ENCODE peak calls at places on chromosomes 16 and 17, in nine cellular contexts. One of them, this sample, is unnamed.

GRCh38 chr16:88195021-88195581 is 187.7 kb upstream of the ZNF469 start:
- DNase-seq in astrocyte of the spinal cord: no peak
- DNase-seq in tibial nerve: no peak
- DNase-seq in AG04450: no peak
- DNase-seq in AG09319: no peak
- DNase-seq in neural crest cell: no peak
- DNase-seq in heart right ventricle: no peak
- DNase-seq in colonic mucosa: no peak
- DNase-seq in psoas muscle: no peak
- DNase-seq in this sample: no peak

GRCh38 chr17:57761887-57762286 is 16.8 kb upstream of the CCDC182 start:
- DNase-seq in neural crest cell: no peak
- DNase-seq in heart right ventricle: no peak
- DNase-seq in psoas muscle: no peak
- DNase-seq in tibial nerve: no peak
- DNase-seq in AG09319: no peak
- DNase-seq in colonic mucosa: no peak
- DNase-seq in astrocyte of the spinal cord: no peak
- DNase-seq in AG04450: no peak
- DNase-seq in this sample: no peak

GRCh38 chr16:27195941-27196595 is 7.3 kb upstream of the KDM8 start:
- DNase-seq in colonic mucosa: no peak
- DNase-seq in AG09319: no peak
- DNase-seq in heart right ventricle: no peak
- DNase-seq in neural crest cell: no peak
- DNase-seq in AG04450: no peak
- DNase-seq in psoas muscle: no peak
- DNase-seq in tibial nerve: no peak
- DNase-seq in astrocyte of the spinal cord: no peak
- DNase-seq in this sample: no peak

GRCh38 chr16:88881090-88881580 is 14.7 kb upstream of the PABPN1L start:
- DNase-seq in heart right ventricle: no peak
- DNase-seq in AG04450: no peak
- DNase-seq in psoas muscle: no peak
- DNase-seq in tibial nerve: no peak
- DNase-seq in colonic mucosa: no peak
- DNase-seq in AG09319: no peak
- DNase-seq in neural crest cell: no peak
- DNase-seq in astrocyte of the spinal cord: no peak
- DNase-seq in this sample: no peak

GRCh38 chr17:80228477-80228876 is 8.2 kb downstream of the SLC26A11 start:
- DNase-seq in AG09319: no peak
- DNase-seq in tibial nerve: no peak
- DNase-seq in astrocyte of the spinal cord: no peak
- DNase-seq in colonic mucosa: no peak
- DNase-seq in psoas muscle: peak; percentile 28
- DNase-seq in AG04450: no peak
- DNase-seq in heart right ventricle: no peak
- DNase-seq in neural crest cell: no peak
- DNase-seq in this sample: no peak

GRCh38 chr16:24700549-24701392 is 28.7 kb upstream of the TNRC6A start:
- DNase-seq in tibial nerve: peak; percentile 95
- DNase-seq in astrocyte of the spinal cord: peak; percentile 98
- DNase-seq in heart right ventricle: peak; percentile 48
- DNase-seq in neural crest cell: no peak
- DNase-seq in AG09319: peak; percentile 94
- DNase-seq in colonic mucosa: peak; percentile 56
- DNase-seq in psoas muscle: peak; percentile 84
- DNase-seq in AG04450: peak; percentile 94
- DNase-seq in this sample: no peak

GRCh38 chr16:888901-889570 is 81.7 kb downstream of the LMF1 start:
- DNase-seq in astrocyte of the spinal cord: no peak
- DNase-seq in neural crest cell: no peak
- DNase-seq in AG09319: no peak
- DNase-seq in tibial nerve: no peak
- DNase-seq in heart right ventricle: peak; percentile 4
- DNase-seq in psoas muscle: peak; percentile 44
- DNase-seq in AG04450: no peak
- DNase-seq in colonic mucosa: no peak
- DNase-seq in this sample: no peak

GRCh38 chr16:13332713-13333255 is 431.4 kb downstream of the SHISA9 start:
- DNase-seq in AG04450: no peak
- DNase-seq in tibial nerve: no peak
- DNase-seq in psoas muscle: no peak
- DNase-seq in colonic mucosa: no peak
- DNase-seq in AG09319: no peak
- DNase-seq in neural crest cell: no peak
- DNase-seq in astrocyte of the spinal cord: no peak
- DNase-seq in heart right ventricle: no peak
- DNase-seq in this sample: no peak

GRCh38 chr17:65750678-65751077 is 189.2 kb upstream of the AXIN2 start:
- DNase-seq in AG09319: peak; percentile 77
- DNase-seq in heart right ventricle: peak; percentile 71
- DNase-seq in astrocyte of the spinal cord: peak; percentile 97
- DNase-seq in AG04450: peak; percentile 75
- DNase-seq in psoas muscle: peak; percentile 69
- DNase-seq in neural crest cell: no peak
- DNase-seq in tibial nerve: peak; percentile 27
- DNase-seq in colonic mucosa: peak; percentile 81
- DNase-seq in this sample: no peak

GRCh38 chr16:643050-643368 is 1.4 kb downstream of the MCRIP2 start:
- DNase-seq in AG04450: no peak
- DNase-seq in astrocyte of the spinal cord: no peak
- DNase-seq in heart right ventricle: no peak
- DNase-seq in neural crest cell: no peak
- DNase-seq in AG09319: no peak
- DNase-seq in psoas muscle: no peak
- DNase-seq in tibial nerve: no peak
- DNase-seq in colonic mucosa: no peak
- DNase-seq in this sample: no peak

GRCh38 chr17:48374650-48375230 is 55.3 kb downstream of the SKAP1 start:
- DNase-seq in heart right ventricle: no peak
- DNase-seq in colonic mucosa: peak; percentile 66
- DNase-seq in neural crest cell: no peak
- DNase-seq in psoas muscle: no peak
- DNase-seq in astrocyte of the spinal cord: no peak
- DNase-seq in tibial nerve: peak; percentile 12
- DNase-seq in AG04450: no peak
- DNase-seq in AG09319: no peak
- DNase-seq in this sample: peak; percentile 27

DNA sequence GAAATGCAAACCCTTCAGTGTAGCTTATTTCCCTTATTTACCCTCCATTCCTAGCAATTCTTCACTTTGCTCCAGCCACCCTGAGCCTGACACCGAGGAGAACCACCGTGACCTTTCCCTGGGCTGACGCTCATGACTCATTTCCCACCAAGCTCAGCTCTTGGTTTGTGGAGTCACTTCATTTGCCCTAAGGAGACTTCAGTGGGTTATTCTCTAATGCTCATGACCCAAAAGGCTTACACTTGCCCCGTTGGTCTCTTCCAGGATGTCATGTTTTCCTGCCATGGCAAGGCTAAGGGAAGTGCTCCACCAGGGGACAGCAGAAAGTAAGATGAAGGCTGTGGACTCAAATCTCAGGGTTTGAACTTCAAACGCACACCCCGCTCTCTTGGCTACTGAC is 161.0 kb downstream of the CBLN1 start:
- DNase-seq in astrocyte of the spinal cord: no peak
- DNase-seq in AG04450: no peak
- DNase-seq in heart right ventricle: no peak
- DNase-seq in neural crest cell: no peak
- DNase-seq in AG09319: no peak
- DNase-seq in psoas muscle: no peak
- DNase-seq in colonic mucosa: no peak
- DNase-seq in tibial nerve: no peak
- DNase-seq in this sample: no peak
- TF ChIP-seq CTCF in astrocyte of the spinal cord: no peak
- TF ChIP-seq CTCF in AG04450: no peak
- TF ChIP-seq CTCF in heart right ventricle: no peak
- TF ChIP-seq CTCF in neural crest cell: no peak
- TF ChIP-seq CTCF in AG09319: no peak
- TF ChIP-seq CTCF in psoas muscle: no peak
- TF ChIP-seq CTCF in colonic mucosa: no peak
- TF ChIP-seq CTCF in tibial nerve: no peak
- TF ChIP-seq CTCF in this sample: no peak

DNA sequence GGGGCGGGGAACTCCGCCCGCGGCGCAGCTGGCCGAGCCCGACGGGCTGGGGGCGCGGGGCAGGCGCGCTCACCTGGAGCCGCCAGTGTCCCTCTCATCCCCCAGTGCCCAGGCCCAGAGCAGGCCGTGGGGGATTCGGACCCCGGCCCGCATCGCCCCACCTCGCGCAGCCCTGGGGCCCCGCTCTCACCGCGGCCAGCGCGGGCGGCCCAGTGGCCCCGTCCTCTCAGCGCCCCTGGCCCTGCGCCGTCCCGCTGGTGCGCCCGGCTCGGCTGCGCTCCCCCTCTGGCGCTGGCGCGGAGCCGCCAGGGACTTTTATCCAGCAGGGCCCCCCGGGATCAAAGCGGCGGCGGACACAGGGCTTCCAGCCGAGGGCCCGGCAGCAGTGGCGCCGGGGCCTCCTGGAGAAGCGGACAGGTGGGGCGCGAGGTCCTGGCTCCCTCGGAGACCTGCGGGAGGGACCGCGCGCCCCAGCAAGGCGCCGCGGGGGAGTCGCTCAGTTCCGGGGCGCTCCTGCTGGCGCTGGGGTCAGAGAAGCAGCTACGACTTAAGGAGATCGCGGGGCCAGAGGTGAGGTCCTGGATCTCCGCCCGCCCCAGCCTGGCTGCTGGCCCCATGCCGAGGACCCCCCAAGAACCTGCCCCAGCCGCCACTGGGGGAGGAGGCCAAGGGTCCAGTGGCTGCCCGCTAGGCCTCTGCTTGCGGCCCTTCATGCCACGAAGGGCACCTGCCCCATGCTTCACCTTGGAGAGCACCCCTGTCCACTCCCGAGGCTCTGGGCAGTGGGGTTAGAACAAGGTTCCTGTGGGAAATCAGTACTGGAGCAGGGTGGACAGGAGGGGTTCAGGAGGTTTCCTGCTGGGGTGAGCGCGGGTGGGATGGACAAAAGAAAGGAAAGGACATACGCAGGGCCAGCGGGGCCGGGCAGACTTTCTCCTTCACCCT is 839 bp upstream of the NOTUM start:
- DNase-seq in AG09319: no peak
- DNase-seq in neural crest cell: no peak
- DNase-seq in heart right ventricle: no peak
- DNase-seq in tibial nerve: no peak
- DNase-seq in colonic mucosa: no peak
- DNase-seq in astrocyte of the spinal cord: no peak
- DNase-seq in AG04450: no peak
- DNase-seq in psoas muscle: peak; percentile 58
- DNase-seq in this sample: no peak
- TF ChIP-seq CTCF in AG09319: no peak
- TF ChIP-seq CTCF in neural crest cell: no peak
- TF ChIP-seq CTCF in heart right ventricle: no peak
- TF ChIP-seq CTCF in tibial nerve: no peak
- TF ChIP-seq CTCF in colonic mucosa: no peak
- TF ChIP-seq CTCF in astrocyte of the spinal cord: no peak
- TF ChIP-seq CTCF in AG04450: no peak
- TF ChIP-seq CTCF in psoas muscle: no peak
- TF ChIP-seq CTCF in this sample: no peak

DNA sequence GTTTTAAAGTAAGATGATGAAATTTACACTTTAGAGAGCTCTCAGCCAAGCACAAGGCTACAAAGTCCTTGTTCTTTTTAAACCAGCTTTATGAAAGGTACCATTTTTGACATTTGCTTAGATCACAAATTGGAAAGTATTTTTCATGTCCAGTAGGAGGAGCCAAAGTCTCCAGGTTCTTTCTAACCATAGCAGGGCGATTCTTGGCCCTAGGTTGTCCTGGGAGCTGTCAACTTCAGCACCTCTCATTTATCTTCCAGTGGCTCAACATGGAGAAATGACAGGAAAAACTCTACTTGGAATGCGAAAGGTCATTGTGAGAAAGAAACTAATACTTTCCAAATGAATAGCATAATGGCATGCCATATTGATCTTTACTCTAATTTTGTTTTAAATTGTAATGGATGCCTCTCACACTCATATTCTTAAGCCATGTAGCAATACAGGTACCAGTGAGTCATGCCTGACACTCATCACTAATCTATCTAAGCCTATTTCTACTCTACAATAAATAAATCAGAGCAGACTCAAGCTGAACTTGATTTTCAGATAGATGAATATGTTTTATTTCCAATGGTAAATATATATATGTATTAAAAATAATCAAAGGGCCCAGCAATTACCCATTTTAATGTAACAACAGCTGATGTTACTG is 919.1 kb upstream of the EEF2KMT start:
- DNase-seq in tibial nerve: no peak
- DNase-seq in psoas muscle: no peak
- DNase-seq in heart right ventricle: no peak
- DNase-seq in AG09319: no peak
- DNase-seq in AG04450: no peak
- DNase-seq in neural crest cell: no peak
- DNase-seq in colonic mucosa: no peak
- DNase-seq in astrocyte of the spinal cord: peak; percentile 36
- DNase-seq in this sample: no peak
- TF ChIP-seq CTCF in tibial nerve: no peak
- TF ChIP-seq CTCF in psoas muscle: no peak
- TF ChIP-seq CTCF in heart right ventricle: no peak
- TF ChIP-seq CTCF in AG09319: no peak
- TF ChIP-seq CTCF in AG04450: no peak
- TF ChIP-seq CTCF in neural crest cell: peak; percentile 75
- TF ChIP-seq CTCF in colonic mucosa: no peak
- TF ChIP-seq CTCF in astrocyte of the spinal cord: peak; percentile 47
- TF ChIP-seq CTCF in this sample: peak; percentile 27

GRCh38 chr17:63488851-63489250 is 12.0 kb downstream of the ACE start:
- DNase-seq in astrocyte of the spinal cord: no peak
- DNase-seq in psoas muscle: no peak
- DNase-seq in colonic mucosa: no peak
- DNase-seq in tibial nerve: no peak
- DNase-seq in AG04450: no peak
- DNase-seq in heart right ventricle: no peak
- DNase-seq in AG09319: no peak
- DNase-seq in neural crest cell: no peak
- DNase-seq in this sample: no peak

GRCh38 chr17:63491413-63491812 is 14.6 kb downstream of the ACE start:
- DNase-seq in AG04450: no peak
- DNase-seq in neural crest cell: no peak
- DNase-seq in astrocyte of the spinal cord: no peak
- DNase-seq in AG09319: no peak
- DNase-seq in tibial nerve: no peak
- DNase-seq in colonic mucosa: no peak
- DNase-seq in heart right ventricle: no peak
- DNase-seq in psoas muscle: no peak
- DNase-seq in this sample: no peak

GRCh38 chr17:63489291-63489690 is 12.4 kb downstream of the ACE start:
- DNase-seq in psoas muscle: no peak
- DNase-seq in colonic mucosa: no peak
- DNase-seq in AG09319: no peak
- DNase-seq in AG04450: no peak
- DNase-seq in neural crest cell: no peak
- DNase-seq in astrocyte of the spinal cord: no peak
- DNase-seq in tibial nerve: no peak
- DNase-seq in heart right ventricle: no peak
- DNase-seq in this sample: no peak

GRCh38 chr17:63490858-63491400 is 14.1 kb downstream of the ACE start:
- DNase-seq in heart right ventricle: no peak
- DNase-seq in colonic mucosa: no peak
- DNase-seq in tibial nerve: no peak
- DNase-seq in astrocyte of the spinal cord: no peak
- DNase-seq in AG09319: no peak
- DNase-seq in AG04450: no peak
- DNase-seq in psoas muscle: no peak
- DNase-seq in neural crest cell: no peak
- DNase-seq in this sample: no peak

GRCh38 chr17:63490321-63490720 is 13.5 kb downstream of the ACE start:
- DNase-seq in psoas muscle: no peak
- DNase-seq in AG09319: no peak
- DNase-seq in neural crest cell: no peak
- DNase-seq in heart right ventricle: no peak
- DNase-seq in tibial nerve: no peak
- DNase-seq in colonic mucosa: no peak
- DNase-seq in AG04450: no peak
- DNase-seq in astrocyte of the spinal cord: no peak
- DNase-seq in this sample: no peak
- TF ChIP-seq CTCF in psoas muscle: no peak
- TF ChIP-seq CTCF in AG09319: no peak
- TF ChIP-seq CTCF in neural crest cell: no peak
- TF ChIP-seq CTCF in heart right ventricle: no peak
- TF ChIP-seq CTCF in tibial nerve: no peak
- TF ChIP-seq CTCF in colonic mucosa: no peak
- TF ChIP-seq CTCF in AG04450: no peak
- TF ChIP-seq CTCF in astrocyte of the spinal cord: no peak
- TF ChIP-seq CTCF in this sample: no peak